ENCODE peak calls at places on chromosomes 13 and 19, in six cellular contexts. E is left ventricle myocardium inferior, R is tibial nerve, W is stomach, N is pancreas, O is adipocyte. P is an unnamed sample.
A peak's percentile ranks its signal among the peaks of the same experiment; 100 is the strongest.

GRCh38 chr13:101875717-101876393 is 423.4 kb downstream of the ITGBL1 start:
- DNase-seq in E (no peak), R (no peak), W (no peak), N (no peak), O (peak; percentile 78), P (no peak)

GRCh38 chr13:110354715-110355473 is 47.8 kb downstream of the COL4A2 start:
- DNase-seq in E (no peak), R (no peak), W (no peak), N (no peak), O (no peak), P (no peak)

GRCh38 chr19:10209305-10209704 is 14.6 kb upstream of the DNMT1 start:
- DNase-seq in E (no peak), R (no peak), W (no peak), N (no peak), O (no peak), P (no peak)

GRCh38 chr19:14333101-14333871 is 48.0 kb upstream of the ADGRE5 start:
- DNase-seq in E (peak; percentile 19), R (no peak), W (peak; percentile 37), N (no peak), O (peak; percentile 12), P (peak; percentile 34)

GRCh38 chr19:49579947-49580263 is 451 bp downstream of the NOSIP start:
- DNase-seq in E (no peak), R (no peak), W (no peak), N (no peak), O (peak; percentile 21), P (no peak)

GRCh38 chr19:16530540-16531379 is 11.5 kb downstream of the CHERP start:
- DNase-seq in E (no peak), R (no peak), W (no peak), N (no peak), O (no peak), P (no peak)

GRCh38 chr13:99071666-99072065 is 93.8 kb upstream of the DOCK9 start:
- DNase-seq in E (no peak), R (no peak), W (no peak), N (no peak), O (no peak), P (no peak)

GRCh38 chr19:30240904-30241695 is 131.1 kb upstream of the ZNF536 start:
- DNase-seq in E (no peak), R (no peak), W (no peak), N (no peak), O (no peak), P (no peak)

GRCh38 chr19:50909240-50910070 is 1.7 kb downstream of the KLK4 start:
- DNase-seq in E (no peak), R (peak; percentile 31), W (peak; percentile 29), N (peak; percentile 65), O (no peak), P (peak; percentile 22)

GRCh38 chr13:52706074-52706473 is 33.5 kb downstream of the CNMD start:
- DNase-seq in E (no peak), R (no peak), W (no peak), N (no peak), O (no peak), P (no peak)

GRCh38 chr19:21824679-21825078 is 11.3 kb downstream of the ZNF43 start:
- DNase-seq in E (no peak), R (no peak), W (no peak), N (no peak), O (peak; percentile 22), P (no peak)

GRCh38 chr19:41533691-41534090 is 42.3 kb upstream of the CEACAM21 start:
- DNase-seq in E (no peak), R (no peak), W (no peak), N (no peak), O (no peak), P (no peak)

GRCh38 chr19:10871711-10872550 is 578 bp downstream of the CARM1 start:
- DNase-seq in E (peak; percentile 52), R (no peak), W (peak; percentile 41), N (peak; percentile 80), O (peak; percentile 64), P (peak; percentile 47)

GRCh38 chr13:65964672-65965071 is 1265.5 kb downstream of the PCDH9 start:
- DNase-seq in E (no peak), R (no peak), W (no peak), N (no peak), O (no peak), P (no peak)

GRCh38 chr13:114124921-114125320 is 7.5 kb downstream of the RASA3 start:
- DNase-seq in E (no peak), R (no peak), W (no peak), N (no peak), O (no peak), P (no peak)

GRCh38 chr13:75512253-75512652 is 25.4 kb downstream of the COMMD6 start:
- DNase-seq in E (no peak), R (no peak), W (no peak), N (no peak), O (no peak), P (no peak)

GRCh38 chr19:37966211-37967072 is 59.4 kb downstream of the SIPA1L3 start:
- DNase-seq in E (no peak), R (no peak), W (no peak), N (peak; percentile 30), O (no peak), P (no peak)

GRCh38 chr19:34985249-34986022 is 14.7 kb upstream of the GRAMD1A start:
- DNase-seq in E (peak; percentile 65), R (no peak), W (peak; percentile 57), N (peak; percentile 58), O (no peak), P (peak; percentile 78)

GRCh38 chr19:30071871-30072270 is 129.8 kb downstream of the URI1 start:
- DNase-seq in E (no peak), R (peak; percentile 9), W (no peak), N (peak; percentile 29), O (no peak), P (no peak)

GRCh38 chr19:2083174-2083854 is 12.8 kb downstream of the MOB3A start:
- DNase-seq in E (no peak), R (no peak), W (no peak), N (no peak), O (no peak), P (peak; percentile 50)

GRCh38 chr13:22936228-22936627 is 244.6 kb upstream of the SGCG start:
- DNase-seq in E (no peak), R (no peak), W (no peak), N (no peak), O (no peak), P (no peak)

GRCh38 chr13:46992383-46992952 is 95.6 kb upstream of the HTR2A start:
- DNase-seq in E (no peak), R (no peak), W (no peak), N (no peak), O (no peak), P (no peak)

GRCh38 chr13:73136776-73137175 is 78.0 kb downstream of the KLF5 start:
- DNase-seq in E (no peak), R (no peak), W (no peak), N (no peak), O (peak; percentile 18), P (no peak)

GRCh38 chr13:41199526-41199925 is 5.2 kb upstream of the KBTBD7 start:
- DNase-seq in E (no peak), R (no peak), W (no peak), N (no peak), O (peak; percentile 97), P (no peak)

GRCh38 chr19:19185853-19186728 is 5.9 kb downstream of the BORCS8 start:
- DNase-seq in E (no peak), R (no peak), W (peak; percentile 37), N (no peak), O (peak; percentile 65), P (no peak)

DNA sequence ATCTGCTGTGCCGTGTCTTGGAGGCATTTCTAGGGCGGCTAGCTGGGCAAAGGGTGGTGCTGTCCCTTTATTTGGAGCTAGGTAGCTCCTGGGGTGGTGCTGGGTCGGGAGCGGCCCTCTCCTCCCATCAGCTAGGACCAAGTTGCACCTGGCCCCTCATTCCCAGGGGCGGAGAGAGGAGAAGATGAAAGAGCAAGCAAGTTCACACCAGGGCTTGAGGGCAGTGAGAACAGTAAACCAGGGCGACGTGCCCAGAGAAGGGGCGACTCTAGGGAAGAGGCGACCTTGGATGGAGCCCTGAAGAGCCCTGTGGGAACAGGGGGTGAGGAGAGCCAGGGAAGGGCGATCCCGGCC is 17.0 kb upstream of the KCNN1 start:
- DNase-seq in E (no peak), R (no peak), W (no peak), N (no peak), O (no peak), P (no peak)
- H3K4me1 ChIP-seq in E (peaks cover 58% of the 10 kb centered on the region), R (no peaks in the 10 kb centered on the region), W (peaks cover 58% of the 10 kb centered on the region), N (no peaks in the 10 kb centered on the region), O (no peaks in the 10 kb centered on the region), P (peaks cover 53% of the 10 kb centered on the region)

GRCh38 chr13:50198508-50198907 is 183.3 kb downstream of the KCNRG start:
- DNase-seq in E (no peak), R (no peak), W (no peak), N (no peak), O (no peak), P (no peak)

GRCh38 chr13:50200562-50200961 is 185.3 kb downstream of the KCNRG start:
- DNase-seq in E (no peak), R (no peak), W (no peak), N (no peak), O (no peak), P (no peak)

GRCh38 chr13:50200988-50201387 is 185.7 kb downstream of the KCNRG start:
- DNase-seq in E (no peak), R (no peak), W (no peak), N (no peak), O (no peak), P (no peak)

GRCh38 chr13:50202485-50202884 is 187.2 kb downstream of the KCNRG start:
- DNase-seq in E (no peak), R (no peak), W (no peak), N (no peak), O (no peak), P (no peak)

GRCh38 chr13:50203256-50204083 is 188.2 kb downstream of the KCNRG start:
- DNase-seq in E (no peak), R (no peak), W (no peak), N (no peak), O (no peak), P (no peak)
- H3K4me1 ChIP-seq in E (peaks cover 15% of the 10 kb centered on the region), R (no peaks in the 10 kb centered on the region), W (peaks cover 7% of the 10 kb centered on the region), N (no peaks in the 10 kb centered on the region), O (peaks cover 8% of the 10 kb centered on the region), P (peaks cover 10% of the 10 kb centered on the region)

DNA sequence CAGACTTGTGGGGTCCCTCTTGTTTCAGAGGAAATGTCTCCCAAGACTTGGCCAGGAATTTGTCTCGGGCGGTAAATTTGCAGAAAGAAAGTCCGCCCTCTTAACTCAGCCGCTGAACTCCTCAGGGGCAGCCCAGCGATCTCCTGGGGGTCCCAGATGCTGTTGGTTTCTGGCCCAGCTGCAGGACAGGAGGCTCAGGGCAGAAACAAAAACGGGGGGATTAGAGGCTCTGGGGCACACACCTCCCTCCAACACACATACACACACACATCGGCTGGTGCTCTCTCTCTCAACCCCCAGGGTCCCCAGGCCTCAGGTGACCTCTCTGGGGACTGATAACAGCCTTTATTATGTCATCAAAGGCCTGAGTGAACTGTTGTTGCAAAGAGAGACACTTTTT is 7.1 kb downstream of the ARHGEF18 start:
- DNase-seq in E (no peak), R (no peak), W (no peak), N (peak; percentile 30), O (no peak), P (no peak)
- H3K4me1 ChIP-seq in E (no peaks in the 10 kb centered on the region), R (no peaks in the 10 kb centered on the region), W (peaks cover 8% of the 10 kb centered on the region), N (no peaks in the 10 kb centered on the region), O (peaks cover 12% of the 10 kb centered on the region), P (no peaks in the 10 kb centered on the region)

DNA sequence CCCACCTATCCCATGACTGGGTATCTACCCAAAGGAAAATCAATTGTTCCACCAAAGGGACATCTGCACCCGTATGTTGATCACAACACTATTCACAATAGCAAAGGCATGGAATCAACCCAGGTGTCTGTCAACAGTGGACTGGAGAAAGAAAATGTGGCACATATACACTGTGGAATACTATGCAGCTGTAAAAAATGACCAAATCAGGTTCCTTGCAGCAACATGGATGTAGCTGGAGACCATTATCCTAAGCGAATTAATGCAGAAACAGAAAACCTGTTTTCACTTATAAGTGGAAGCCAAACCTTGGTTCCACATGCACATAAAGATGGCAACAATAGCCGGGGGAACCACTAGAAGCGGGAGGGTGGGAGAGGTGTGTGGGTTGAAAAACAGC is 228.6 kb downstream of the UQCRFS1 start:
- DNase-seq in E (no peak), R (no peak), W (no peak), N (no peak), O (no peak), P (no peak)
- H3K4me1 ChIP-seq in E (no peaks in the 10 kb centered on the region), R (no peaks in the 10 kb centered on the region), W (no peaks in the 10 kb centered on the region), N (no peaks in the 10 kb centered on the region), O (peaks cover 10% of the 10 kb centered on the region), P (no peaks in the 10 kb centered on the region)